ENCODE peak calls at places on chromosome 4, in ten cellular contexts. M is NCI-H774; B is NCI-H446; Y is posterior cingulate gyrus; E is NAMALWA; P is left ventricle myocardium inferior; X is NCI-H1417; Q is hippocampal formation; W is right cardiac atrium; A is CD4-positive, alpha-beta T cell. V is an unnamed sample.

GRCh38 chr4:150906987-150907633 is 108.0 kb downstream of the LRBA start:
- DNase-seq in W (no peak), A (no peak), Y (no peak), Q (peak), M (no peak), X (no peak), E (no peak), P (no peak), B (no peak), V (no peak)

GRCh38 chr4:84952004-84952403 is 14.5 kb downstream of the WDFY3 start:
- DNase-seq in X (no peak), Y (no peak), Q (no peak), A (no peak), P (no peak), M (no peak), E (no peak), W (no peak), B (no peak), V (no peak)

GRCh38 chr4:33941854-33942253 is 2302.5 kb downstream of the ARAP2 start:
- DNase-seq in A (no peak), W (no peak), Q (no peak), P (no peak), Y (no peak), B (peak), X (peak), E (no peak), M (no peak), V (no peak)

GRCh38 chr4:8010618-8011017 is 71.0 kb upstream of the AFAP1 start:
- DNase-seq in W (no peak), M (peak), A (no peak), E (no peak), Q (peak), X (peak), Y (peak), P (no peak), B (peak), V (no peak)

GRCh38 chr4:154569028-154569427 is 6.2 kb downstream of the FGB start:
- DNase-seq in E (no peak), P (no peak), Q (no peak), M (no peak), W (no peak), A (no peak), X (no peak), Y (no peak), B (no peak), V (no peak)

GRCh38 chr4:47686294-47686872 is 151.5 kb downstream of the CORIN start:
- DNase-seq in A (peak), X (peak), Y (no peak), E (peak), P (peak), M (no peak), Q (no peak), B (peak), W (peak), V (peak)

GRCh38 chr4:3192188-3192587 is 56.8 kb upstream of the MSANTD1 start:
- DNase-seq in P (no peak), A (no peak), W (no peak), Q (no peak), E (no peak), M (no peak), B (no peak), X (no peak), Y (no peak), V (no peak)

GRCh38 chr4:159015862-159016261 is 87.0 kb upstream of the RAPGEF2 start:
- DNase-seq in M (no peak), Y (no peak), A (no peak), B (no peak), W (no peak), Q (no peak), X (no peak), E (no peak), P (no peak), V (no peak)

GRCh38 chr4:126957555-126958440 is 675.0 kb upstream of the INTU start:
- DNase-seq in E (no peak), Y (no peak), X (peak), P (no peak), Q (no peak), A (no peak), W (no peak), B (peak), M (no peak), V (no peak)

GRCh38 chr4:20916106-20916505 is 215.8 kb downstream of the PACRGL start:
- DNase-seq in W (no peak), Q (no peak), A (peak), X (no peak), P (no peak), Y (no peak), M (no peak), B (no peak), E (no peak), V (no peak)

GRCh38 chr4:169064281-169064680 is 54.2 kb upstream of the CBR4 start:
- DNase-seq in W (no peak), E (no peak), Q (no peak), X (no peak), P (no peak), M (no peak), Y (no peak), A (no peak), B (peak), V (no peak)

GRCh38 chr4:2298548-2298991 is 36.7 kb upstream of the MXD4 start:
- DNase-seq in Y (no peak), W (no peak), P (no peak), A (no peak), X (no peak), B (no peak), E (no peak), M (no peak), Q (no peak), V (no peak)

GRCh38 chr4:150256841-150257273 is 178.6 kb downstream of the DCLK2 start:
- DNase-seq in Q (no peak), B (no peak), A (no peak), W (no peak), X (no peak), E (no peak), Y (no peak), P (no peak), M (no peak), V (no peak)

GRCh38 chr4:92735025-92735665 is 431.4 kb downstream of the GRID2 start:
- DNase-seq in Q (no peak), W (no peak), M (no peak), E (no peak), X (no peak), P (no peak), A (no peak), Y (no peak), B (no peak), V (no peak)

GRCh38 chr4:93788712-93789111 is 39.8 kb upstream of the ATOH1 start:
- DNase-seq in E (peak), B (peak), W (no peak), P (no peak), A (no peak), X (peak), Y (no peak), Q (no peak), M (no peak), V (no peak)

GRCh38 chr4:75287738-75288517 is 226.3 kb downstream of the RCHY1 start:
- DNase-seq in E (no peak), Q (no peak), B (no peak), A (no peak), M (no peak), Y (no peak), X (no peak), W (no peak), P (no peak), V (no peak)

GRCh38 chr4:74630551-74630950 is 163.8 kb downstream of the BTC start:
- DNase-seq in M (no peak), Y (no peak), Q (no peak), W (no peak), B (no peak), P (no peak), E (no peak), X (no peak), A (no peak), V (no peak)

GRCh38 chr4:42464550-42465124 is 67.3 kb downstream of the SHISA3 start:
- DNase-seq in M (no peak), P (no peak), A (no peak), X (no peak), E (no peak), Y (no peak), W (no peak), B (no peak), Q (no peak), V (no peak)

GRCh38 chr4:8525383-8526120 is 54.6 kb upstream of the GPR78 start:
- DNase-seq in A (no peak), Y (no peak), B (no peak), Q (no peak), W (no peak), M (no peak), P (no peak), X (no peak), E (no peak), V (no peak)

GRCh38 chr4:87865288-87865687 is 32.5 kb downstream of the MEPE start:
- DNase-seq in A (no peak), Y (no peak), P (no peak), X (no peak), M (peak), B (no peak), Q (no peak), E (no peak), W (no peak), V (no peak)

GRCh38 chr4:10151182-10151581 is 34.6 kb upstream of the WDR1 start:
- DNase-seq in B (no peak), W (no peak), M (no peak), P (no peak), X (no peak), A (no peak), Y (no peak), E (no peak), Q (no peak), V (no peak)

GRCh38 chr4:188214861-188215260 is 75.6 kb downstream of the TRIML1 start:
- DNase-seq in E (no peak), B (no peak), X (no peak), W (no peak), P (no peak), A (no peak), Y (no peak), M (no peak), Q (no peak), V (peak)

GRCh38 chr4:149553959-149554520 is 261.6 kb downstream of the IQCM start:
- DNase-seq in P (no peak), Y (no peak), B (no peak), M (no peak), X (no peak), E (no peak), Q (no peak), W (no peak), A (no peak), V (no peak)

GRCh38 chr4:33780952-33781655 is 2463.2 kb downstream of the ARAP2 start:
- DNase-seq in E (no peak), Y (no peak), X (no peak), Q (no peak), P (no peak), A (no peak), W (no peak), M (no peak), B (peak), V (peak)

GRCh38 chr4:1598641-1599481 is 85.3 kb downstream of the FAM53A start:
- DNase-seq in E (no peak), A (no peak), W (peak), Q (no peak), X (no peak), M (no peak), Y (peak), B (no peak), P (no peak), V (no peak)

GRCh38 chr4:107902715-107903114 is 28.6 kb upstream of the CYP2U1 start:
- DNase-seq in B (no peak), Q (no peak), W (no peak), X (no peak), P (no peak), Y (no peak), M (no peak), A (no peak), E (no peak), V (no peak)

GRCh38 chr4:168573870-168574269 is 77.0 kb downstream of the PALLD start:
- DNase-seq in Q (no peak), B (no peak), X (no peak), M (no peak), W (no peak), A (no peak), E (no peak), Y (no peak), P (no peak), V (no peak)

GRCh38 chr4:99832313-99832712 is 15.7 kb downstream of the DAPP1 start:
- DNase-seq in A (no peak), X (no peak), E (no peak), W (no peak), Q (no peak), B (no peak), Y (no peak), M (no peak), P (no peak), V (no peak)

GRCh38 chr4:106385853-106386393 is 17.3 kb upstream of the GIMD1 start:
- DNase-seq in B (no peak), A (no peak), P (no peak), X (no peak), M (no peak), E (no peak), Q (no peak), Y (peak), W (no peak), V (no peak)

GRCh38 chr4:39544580-39545315 is 17.5 kb upstream of the UGDH start:
- DNase-seq in B (no peak), W (no peak), M (peak), Y (no peak), Q (no peak), A (no peak), E (no peak), P (no peak), X (peak), V (no peak)

GRCh38 chr4:123606336-123606735 is 209.7 kb downstream of the SPRY1 start:
- DNase-seq in P (no peak), X (no peak), Y (no peak), M (no peak), Q (no peak), A (no peak), E (no peak), B (no peak), W (no peak), V (no peak)

GRCh38 chr4:148962539-148963290 is 520.5 kb upstream of the NR3C2 start:
- DNase-seq in P (no peak), E (no peak), Y (no peak), Q (no peak), A (no peak), X (no peak), B (no peak), M (no peak), W (no peak), V (no peak)

GRCh38 chr4:10074767-10075105 is 41.9 kb downstream of the WDR1 start:
- DNase-seq in A (no peak), E (no peak), Y (peak), X (no peak), M (no peak), Q (no peak), B (no peak), W (no peak), P (peak), V (peak)

GRCh38 chr4:174105202-174105601 is 178.3 kb downstream of the FBXO8 start:
- DNase-seq in W (no peak), P (no peak), B (no peak), Y (no peak), A (no peak), M (no peak), X (no peak), Q (no peak), E (no peak), V (no peak)

GRCh38 chr4:100493756-100494155 is 24.1 kb downstream of the EMCN start:
- DNase-seq in W (no peak), Q (no peak), X (no peak), P (no peak), M (no peak), A (no peak), E (no peak), B (no peak), Y (no peak), V (no peak)

GRCh38 chr4:91116861-91117260 is 989.7 kb downstream of the CCSER1 start:
- DNase-seq in X (peak), A (no peak), B (peak), P (no peak), M (no peak), Y (no peak), Q (no peak), E (peak), W (no peak), V (no peak)

V was measured in SW480.